ENCODE peak calls at places on chromosome 13, in nine cellular contexts. One of them, this sample, is unnamed.

GRCh38 chr13:25687622-25688225 is 315.9 kb downstream of the ATP8A2 start:
- DNase-seq in activated T-cell treated with anti-CD3 and anti-CD28 coated beads, Interleukin-2, amount 50 U/mL, for 72 hours: no peak
- DNase-seq in mucosa of descending colon: peak
- DNase-seq in non-pigmented ciliary epithelial cell: no peak
- DNase-seq in spleen: no peak
- DNase-seq in stimulated activated CD4-positive, alpha-beta T cell treated with anti-CD3 and anti-CD28 coated beads, Interleukin-4, amount 100 ng/mL, for 1 hour: no peak
- DNase-seq in globus pallidus: no peak
- DNase-seq in progenitor cell of endocrine pancreas: no peak
- DNase-seq in M059J: peak
- DNase-seq in this sample: no peak

GRCh38 chr13:106230450-106230849 is 305.0 kb downstream of the EFNB2 start:
- DNase-seq in non-pigmented ciliary epithelial cell: peak
- DNase-seq in spleen: no peak
- DNase-seq in progenitor cell of endocrine pancreas: no peak
- DNase-seq in M059J: peak
- DNase-seq in stimulated activated CD4-positive, alpha-beta T cell treated with anti-CD3 and anti-CD28 coated beads, Interleukin-4, amount 100 ng/mL, for 1 hour: no peak
- DNase-seq in mucosa of descending colon: no peak
- DNase-seq in activated T-cell treated with anti-CD3 and anti-CD28 coated beads, Interleukin-2, amount 50 U/mL, for 72 hours: no peak
- DNase-seq in globus pallidus: no peak
- DNase-seq in this sample: no peak

GRCh38 chr13:98977568-98978270 is at the start of gene DOCK9:
- DNase-seq in globus pallidus: peak
- DNase-seq in stimulated activated CD4-positive, alpha-beta T cell treated with anti-CD3 and anti-CD28 coated beads, Interleukin-4, amount 100 ng/mL, for 1 hour: no peak
- DNase-seq in M059J: peak
- DNase-seq in mucosa of descending colon: peak
- DNase-seq in progenitor cell of endocrine pancreas: peak
- DNase-seq in spleen: no peak
- DNase-seq in activated T-cell treated with anti-CD3 and anti-CD28 coated beads, Interleukin-2, amount 50 U/mL, for 72 hours: no peak
- DNase-seq in non-pigmented ciliary epithelial cell: no peak
- DNase-seq in this sample: peak

GRCh38 chr13:113666324-113666660 is 727 bp upstream of the GRK1 start:
- DNase-seq in mucosa of descending colon: no peak
- DNase-seq in progenitor cell of endocrine pancreas: no peak
- DNase-seq in stimulated activated CD4-positive, alpha-beta T cell treated with anti-CD3 and anti-CD28 coated beads, Interleukin-4, amount 100 ng/mL, for 1 hour: no peak
- DNase-seq in globus pallidus: no peak
- DNase-seq in non-pigmented ciliary epithelial cell: no peak
- DNase-seq in M059J: no peak
- DNase-seq in spleen: peak
- DNase-seq in activated T-cell treated with anti-CD3 and anti-CD28 coated beads, Interleukin-2, amount 50 U/mL, for 72 hours: no peak
- DNase-seq in this sample: no peak

GRCh38 chr13:33249066-33249465 is 36.5 kb downstream of the STARD13 start:
- DNase-seq in stimulated activated CD4-positive, alpha-beta T cell treated with anti-CD3 and anti-CD28 coated beads, Interleukin-4, amount 100 ng/mL, for 1 hour: no peak
- DNase-seq in M059J: peak
- DNase-seq in spleen: no peak
- DNase-seq in non-pigmented ciliary epithelial cell: peak
- DNase-seq in activated T-cell treated with anti-CD3 and anti-CD28 coated beads, Interleukin-2, amount 50 U/mL, for 72 hours: no peak
- DNase-seq in globus pallidus: no peak
- DNase-seq in mucosa of descending colon: no peak
- DNase-seq in progenitor cell of endocrine pancreas: no peak
- DNase-seq in this sample: no peak

GRCh38 chr13:30235206-30235605 is 72.1 kb downstream of the KATNAL1 start:
- DNase-seq in globus pallidus: no peak
- DNase-seq in progenitor cell of endocrine pancreas: no peak
- DNase-seq in mucosa of descending colon: no peak
- DNase-seq in spleen: no peak
- DNase-seq in stimulated activated CD4-positive, alpha-beta T cell treated with anti-CD3 and anti-CD28 coated beads, Interleukin-4, amount 100 ng/mL, for 1 hour: no peak
- DNase-seq in activated T-cell treated with anti-CD3 and anti-CD28 coated beads, Interleukin-2, amount 50 U/mL, for 72 hours: no peak
- DNase-seq in M059J: peak
- DNase-seq in non-pigmented ciliary epithelial cell: no peak
- DNase-seq in this sample: no peak

GRCh38 chr13:51269039-51269438 is 46.8 kb downstream of the FAM124A start:
- DNase-seq in globus pallidus: no peak
- DNase-seq in mucosa of descending colon: no peak
- DNase-seq in activated T-cell treated with anti-CD3 and anti-CD28 coated beads, Interleukin-2, amount 50 U/mL, for 72 hours: no peak
- DNase-seq in M059J: peak
- DNase-seq in non-pigmented ciliary epithelial cell: peak
- DNase-seq in spleen: no peak
- DNase-seq in progenitor cell of endocrine pancreas: no peak
- DNase-seq in stimulated activated CD4-positive, alpha-beta T cell treated with anti-CD3 and anti-CD28 coated beads, Interleukin-4, amount 100 ng/mL, for 1 hour: no peak
- DNase-seq in this sample: no peak

GRCh38 chr13:43546260-43546659 is 240.5 kb downstream of the ENOX1 start:
- DNase-seq in progenitor cell of endocrine pancreas: no peak
- DNase-seq in mucosa of descending colon: no peak
- DNase-seq in stimulated activated CD4-positive, alpha-beta T cell treated with anti-CD3 and anti-CD28 coated beads, Interleukin-4, amount 100 ng/mL, for 1 hour: no peak
- DNase-seq in M059J: no peak
- DNase-seq in non-pigmented ciliary epithelial cell: no peak
- DNase-seq in spleen: no peak
- DNase-seq in activated T-cell treated with anti-CD3 and anti-CD28 coated beads, Interleukin-2, amount 50 U/mL, for 72 hours: no peak
- DNase-seq in globus pallidus: no peak
- DNase-seq in this sample: no peak

GRCh38 chr13:87172166-87172825 is 498.9 kb upstream of the SLITRK5 start:
- DNase-seq in activated T-cell treated with anti-CD3 and anti-CD28 coated beads, Interleukin-2, amount 50 U/mL, for 72 hours: no peak
- DNase-seq in mucosa of descending colon: no peak
- DNase-seq in stimulated activated CD4-positive, alpha-beta T cell treated with anti-CD3 and anti-CD28 coated beads, Interleukin-4, amount 100 ng/mL, for 1 hour: no peak
- DNase-seq in non-pigmented ciliary epithelial cell: no peak
- DNase-seq in progenitor cell of endocrine pancreas: no peak
- DNase-seq in globus pallidus: no peak
- DNase-seq in M059J: no peak
- DNase-seq in spleen: no peak
- DNase-seq in this sample: no peak

This sample was measured in tibial nerve.